ENCODE peak calls at places on chromosomes 12 and 14, in seven cellular contexts. C is fibroblast of gingiva; F is stimulated activated CD8-positive, alpha-beta memory T cell treated with anti-CD3 and anti-CD28 coated beads, Interleukin-15, amount 100 ng/mL, for 24 hours; T is naive thymus-derived CD4-positive, alpha-beta T cell; P is stimulated activated effector memory CD8-positive, alpha-beta T cell treated with anti-CD3 and anti-CD28 coated beads, Interleukin-12 subunit alpha, Interleukin-12 subunit beta, amount 100 ng/mL, for 72 hours; O is stimulated activated CD4-positive, alpha-beta T cell treated with anti-CD3 and anti-CD28 coated beads, Interleukin-2, amount 100 ng/mL, for 24 hours; G is left cardiac atrium. X is an unnamed sample.

GRCh38 chr12:96906849-96907664 is at the start of gene NEDD1:
- DNase-seq in P (peak), F (peak), G (peak), C (peak), T (peak), O (peak), X (peak)

GRCh38 chr12:92739099-92739498 is 36.3 kb downstream of the PLEKHG7 start:
- DNase-seq in P (no peak), F (no peak), G (no peak), O (no peak), T (no peak), C (peak), X (no peak)

GRCh38 chr14:91509083-91509877 is 830 bp downstream of the PPP4R3A start:
- DNase-seq in T (peak), P (peak), O (peak), F (peak), G (peak), C (no peak), X (peak)

GRCh38 chr14:96762650-96763049 is 34.5 kb upstream of the VRK1 start:
- DNase-seq in F (no peak), O (no peak), G (no peak), C (peak), P (no peak), T (peak), X (no peak)

GRCh38 chr12:16613199-16613598 is 7.2 kb upstream of the LMO3 start:
- DNase-seq in C (no peak), G (no peak), T (no peak), O (no peak), F (no peak), P (no peak), X (no peak)

GRCh38 chr12:1841606-1842182 is 21.3 kb downstream of the LRTM2 start:
- DNase-seq in F (no peak), T (no peak), P (no peak), O (no peak), C (no peak), G (no peak), X (no peak)

GRCh38 chr14:50094056-50094455 is 22.3 kb downstream of the VCPKMT start:
- DNase-seq in P (no peak), C (no peak), O (no peak), F (no peak), G (no peak), T (no peak), X (no peak)

GRCh38 chr14:104795781-104796681 is 483 bp upstream of the AKT1 start:
- DNase-seq in T (peak), C (peak), F (peak), P (peak), O (peak), G (peak), X (peak)

GRCh38 chr12:121673013-121673441 is 3.6 kb upstream of the MORN3 start:
- DNase-seq in P (no peak), G (no peak), C (peak), F (no peak), O (no peak), T (no peak), X (peak)

GRCh38 chr14:59303216-59303615 is 114.7 kb downstream of the DAAM1 start:
- DNase-seq in C (peak), O (no peak), P (no peak), G (no peak), T (no peak), F (no peak), X (no peak)

GRCh38 chr12:11765817-11766794 is 116.6 kb downstream of the ETV6 start:
- DNase-seq in O (peak), G (peak), P (no peak), F (peak), C (peak), T (peak), X (peak)

GRCh38 chr12:130186631-130187269 is 24.5 kb downstream of the FZD10 start:
- DNase-seq in G (no peak), C (no peak), P (no peak), F (no peak), T (no peak), O (no peak), X (no peak)

GRCh38 chr14:75566321-75566720 is 12.1 kb upstream of the FLVCR2 start:
- DNase-seq in G (no peak), O (peak), C (no peak), T (peak), F (no peak), P (peak), X (no peak)

GRCh38 chr12:62606654-62607053 is 140.0 kb downstream of the MON2 start:
- DNase-seq in T (no peak), P (no peak), O (no peak), G (no peak), F (no peak), C (no peak), X (no peak)

GRCh38 chr12:79374543-79374942 is 316.2 kb downstream of the PAWR start:
- DNase-seq in T (no peak), F (no peak), G (no peak), O (no peak), P (no peak), C (no peak), X (no peak)

GRCh38 chr14:105925615-105926414 is 399.4 kb downstream of the TMEM121 start:
- DNase-seq in G (no peak), O (no peak), T (no peak), F (no peak), C (no peak), P (no peak), X (peak)

GRCh38 chr14:104895786-104896642 is 28.7 kb upstream of the PLD4 start:
- DNase-seq in C (no peak), F (no peak), G (peak), T (no peak), P (no peak), O (no peak), X (peak)

GRCh38 chr14:68789798-68790655 is 2.8 kb downstream of the ZFP36L1 start:
- DNase-seq in P (no peak), O (peak), T (no peak), F (no peak), C (peak), G (peak), X (peak)

GRCh38 chr12:58563621-58564020 is 356.7 kb downstream of the LRIG3 start:
- DNase-seq in F (no peak), G (no peak), O (no peak), P (no peak), T (no peak), C (no peak), X (no peak)